ENCODE peak calls at places on chromosomes 7 and 10, in ten cellular contexts. W, Q, A, F, O, P, V, S, U and E are unnamed samples.

GRCh38 chr7:7554647-7555575 is 11.8 kb upstream of the MIOS start:
- DNase-seq in U (no peak), F (no peak), S (no peak), Q (no peak), A (no peak), P (no peak), V (no peak), W (no peak), O (no peak), E (no peak)

GRCh38 chr10:21385996-21386620 is 139.4 kb downstream of the SKIDA1 start:
- DNase-seq in P (no peak), V (no peak), A (no peak), W (no peak), S (no peak), F (no peak), U (no peak), Q (no peak), O (no peak), E (no peak)

GRCh38 chr7:32941181-32941995 is 15.9 kb upstream of the FKBP9 start:
- DNase-seq in Q (no peak), O (no peak), S (no peak), A (peak; percentile 23), W (no peak), V (no peak), F (no peak), P (no peak), U (peak; percentile 24), E (no peak)

GRCh38 chr7:51102828-51103227 is 213.8 kb downstream of the COBL start:
- DNase-seq in O (no peak), A (peak; percentile 20), W (no peak), F (no peak), S (no peak), Q (no peak), U (no peak), P (no peak), V (no peak), E (no peak)

GRCh38 chr10:69911571-69912528 is 110.1 kb downstream of the COL13A1 start:
- DNase-seq in S (no peak), O (no peak), F (no peak), U (no peak), P (peak; percentile 45), Q (no peak), W (no peak), V (no peak), A (no peak), E (peak; percentile 62)

GRCh38 chr10:97153276-97153850 is 32.4 kb downstream of the SLIT1 start:
- DNase-seq in W (no peak), O (no peak), S (no peak), Q (no peak), U (no peak), P (no peak), A (no peak), F (no peak), V (no peak), E (no peak)

GRCh38 chr10:114174462-114175190 is 623 bp upstream of the CCDC186 start:
- DNase-seq in V (peak; percentile 76), S (peak; percentile 32), F (peak; percentile 39), A (no peak), W (no peak), P (peak; percentile 70), U (peak; percentile 43), Q (no peak), O (peak; percentile 82), E (peak; percentile 60)

GRCh38 chr10:124566981-124567835 is 105.6 kb downstream of the LHPP start:
- DNase-seq in A (no peak), P (no peak), Q (no peak), V (no peak), W (no peak), O (peak; percentile 52), U (no peak), S (no peak), F (no peak), E (no peak)

GRCh38 chr10:43026039-43026973 is 50.6 kb upstream of the RET start:
- DNase-seq in W (no peak), V (peak; percentile 27), Q (no peak), P (peak; percentile 50), O (peak; percentile 50), F (no peak), A (peak; percentile 20), U (peak; percentile 54), S (no peak), E (no peak)

GRCh38 chr10:59965899-59966650 is 59.7 kb upstream of the CCDC6 start:
- DNase-seq in Q (no peak), O (no peak), S (no peak), F (no peak), A (no peak), W (no peak), P (no peak), V (no peak), U (no peak), E (no peak)

GRCh38 chr7:77308792-77309191 is 107.4 kb downstream of the GSAP start:
- DNase-seq in S (no peak), O (no peak), U (no peak), A (no peak), P (no peak), V (no peak), Q (no peak), F (no peak), W (no peak), E (no peak)

GRCh38 chr7:150986099-150986512 is 4.7 kb upstream of the NOS3 start:
- DNase-seq in O (no peak), P (no peak), V (no peak), U (peak; percentile 85), F (peak; percentile 48), S (peak; percentile 66), A (peak; percentile 70), W (no peak), Q (peak; percentile 86), E (peak; percentile 61)

DNA sequence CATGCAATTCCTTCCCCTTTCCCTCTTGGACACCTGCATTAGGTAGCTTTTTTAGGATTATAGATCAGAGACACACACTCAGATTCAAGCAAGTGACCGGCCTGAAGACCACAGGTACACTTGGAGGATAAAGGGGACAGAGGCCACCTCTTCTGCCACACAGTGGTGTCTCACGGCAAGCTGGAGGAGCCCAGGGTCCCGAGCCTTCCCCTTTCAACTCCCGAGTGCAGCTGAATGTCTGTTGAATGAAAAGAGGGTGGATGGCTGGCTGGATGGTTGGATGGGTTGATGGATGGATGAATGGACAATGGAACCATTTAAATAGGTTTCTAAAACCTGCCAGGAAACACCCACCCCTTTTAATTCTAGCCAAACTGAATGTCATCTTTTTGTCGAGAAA is 49.3 kb upstream of the ZMIZ1 start:
- DNase-seq in Q (no peak), O (peak; percentile 58), U (no peak), V (no peak), S (no peak), A (no peak), P (no peak), F (no peak), W (no peak), E (no peak)
- H3K27ac ChIP-seq in Q (no peak overlapping the region), O (peak overlapping the region; percentile 46), U (no peak overlapping the region), V (no peak overlapping the region), S (peak overlapping the region; percentile 56), A (no peak overlapping the region), P (peak overlapping the region; percentile 14), F (no peak overlapping the region), W (peak overlapping the region; percentile 45), E (peak overlapping the region; percentile 84)

DNA sequence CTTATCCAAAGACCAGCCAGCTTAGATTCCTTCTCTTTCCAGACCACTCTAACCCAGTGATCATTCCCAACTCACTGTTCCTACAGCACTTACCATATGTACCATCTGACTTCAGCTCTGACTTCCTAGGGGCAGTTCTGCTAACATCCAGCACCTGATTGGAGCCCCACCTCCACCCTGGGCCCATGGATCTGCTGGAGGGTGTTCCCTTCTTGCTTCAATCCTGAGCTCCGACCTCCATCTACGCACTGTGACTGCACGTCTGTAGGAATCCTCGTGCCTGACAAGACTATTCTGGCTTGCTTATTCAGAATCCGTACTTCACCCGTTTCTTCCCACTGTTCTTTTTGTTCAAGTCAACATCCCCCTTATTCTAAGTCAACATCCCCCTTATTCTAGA is 57.6 kb downstream of the HIPK2 start:
- DNase-seq in W (no peak), U (no peak), F (no peak), Q (no peak), A (no peak), S (no peak), O (no peak), P (no peak), V (no peak), E (no peak)
- H3K27ac ChIP-seq in W (no peak overlapping the region), U (no peak overlapping the region), F (no peak overlapping the region), Q (peak overlapping the region; percentile 71), A (no peak overlapping the region), S (peak overlapping the region; percentile 73), O (no peak overlapping the region), P (no peak overlapping the region), V (peak overlapping the region; percentile 17), E (no peak overlapping the region)

GRCh38 chr10:30248728-30249127 is 100.3 kb downstream of the MTPAP start:
- DNase-seq in W (no peak), Q (no peak), O (no peak), U (no peak), F (no peak), S (no peak), P (no peak), V (no peak), A (no peak), E (no peak)

DNA sequence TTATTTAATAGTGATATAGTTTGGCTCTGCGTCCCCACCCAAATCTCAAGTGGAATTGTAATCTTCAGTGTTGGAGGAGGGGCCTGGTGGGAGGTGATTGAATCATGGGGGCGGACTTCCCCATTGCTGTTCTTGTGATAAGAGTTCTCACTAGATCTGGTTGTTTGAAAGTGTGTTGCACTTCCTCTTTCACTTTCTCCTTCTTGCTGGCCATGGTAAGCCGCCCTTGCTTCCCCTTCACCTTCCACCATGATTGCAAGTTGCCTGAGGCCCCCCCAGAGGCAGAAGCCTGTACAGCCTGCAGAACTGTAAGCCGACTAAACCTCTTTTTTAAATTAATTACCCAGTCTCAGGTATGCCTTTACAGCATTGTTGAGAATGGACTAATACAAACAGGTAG is 101.4 kb downstream of the MTPAP start:
- DNase-seq in F (no peak), V (no peak), S (no peak), U (no peak), P (no peak), Q (no peak), O (no peak), A (peak; percentile 53), W (no peak), E (no peak)
- H3K27ac ChIP-seq in F (no peak overlapping the region), V (no peak overlapping the region), S (no peak overlapping the region), U (no peak overlapping the region), P (no peak overlapping the region), Q (no peak overlapping the region), O (no peak overlapping the region), A (no peak overlapping the region), W (no peak overlapping the region), E (no peak overlapping the region)

DNA sequence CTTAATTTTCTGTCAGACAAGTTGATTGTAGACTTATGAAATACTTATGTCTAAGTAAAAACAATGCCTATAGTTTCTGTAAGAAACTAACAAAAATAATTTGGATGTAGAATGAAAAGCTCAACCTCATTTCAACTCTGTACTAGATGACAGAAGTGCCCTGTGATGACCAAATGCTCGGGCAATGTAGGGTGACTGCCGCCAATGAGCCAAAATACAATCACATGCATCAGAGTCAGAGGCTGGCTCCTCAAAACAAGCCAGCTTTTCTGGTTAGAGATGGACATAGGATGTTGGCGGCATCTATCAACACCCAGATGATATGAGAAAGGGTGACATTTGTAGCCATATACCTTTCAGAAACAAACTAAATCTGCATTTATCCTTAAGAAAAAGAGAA is 23.9 kb downstream of the LMOD2 start:
- DNase-seq in A (no peak), O (no peak), V (no peak), U (no peak), Q (no peak), P (no peak), S (no peak), W (no peak), F (no peak), E (no peak)
- H3K27ac ChIP-seq in A (no peak overlapping the region), O (no peak overlapping the region), V (peak overlapping the region; percentile 76), U (no peak overlapping the region), Q (no peak overlapping the region), P (no peak overlapping the region), S (peak overlapping the region; percentile 73), W (no peak overlapping the region), F (no peak overlapping the region), E (peak overlapping the region; percentile 99)